ENCODE peak calls at places on chromosome 20, in nine cellular contexts. D, O, U, Z, A, Y, F, I and C are unnamed samples.

GRCh38 chr20:50219520-50220086 is 29.0 kb downstream of the CEBPB start:
- DNase-seq in D (peak; percentile 41), O (no peak), F (no peak), Y (no peak), A (no peak), U (no peak), Z (no peak), I (no peak), C (no peak)

GRCh38 chr20:49603209-49603627 is 35.3 kb upstream of the PTGIS start:
- DNase-seq in Y (no peak), U (no peak), F (peak; percentile 45), I (peak; percentile 46), Z (no peak), O (no peak), A (peak; percentile 62), D (peak; percentile 44), C (peak; percentile 84)

GRCh38 chr20:41268402-41268801 is 49.1 kb downstream of the ZHX3 start:
- DNase-seq in Y (no peak), O (no peak), U (no peak), Z (no peak), A (no peak), D (no peak), F (no peak), I (no peak), C (no peak)

GRCh38 chr20:42587427-42587826 is 602.3 kb downstream of the PTPRT start:
- DNase-seq in I (no peak), Y (no peak), D (no peak), O (no peak), Z (no peak), A (no peak), F (no peak), U (no peak), C (no peak)

GRCh38 chr20:47061549-47061948 is 166.9 kb downstream of the EYA2 start:
- DNase-seq in O (no peak), Z (no peak), I (no peak), Y (no peak), U (no peak), D (no peak), A (no peak), F (no peak), C (no peak)

GRCh38 chr20:20014659-20015058 is 2.5 kb upstream of the NAA20 start:
- DNase-seq in I (no peak), D (peak; percentile 44), F (no peak), Z (no peak), U (no peak), A (no peak), O (no peak), Y (no peak), C (no peak)

GRCh38 chr20:16228722-16229121 is 344.5 kb downstream of the KIF16B start:
- DNase-seq in A (peak; percentile 8), F (no peak), I (no peak), Y (no peak), Z (no peak), D (no peak), U (no peak), O (no peak), C (no peak)

GRCh38 chr20:48847498-48848205 is 19.9 kb upstream of the PREX1 start:
- DNase-seq in Y (no peak), U (no peak), A (no peak), D (no peak), Z (no peak), O (no peak), F (no peak), I (no peak), C (peak; percentile 27)

GRCh38 chr20:49687595-49688567 is 25.8 kb downstream of the B4GALT5 start:
- DNase-seq in Z (no peak), D (no peak), O (no peak), A (no peak), U (no peak), Y (no peak), I (no peak), F (no peak), C (no peak)

GRCh38 chr20:19289451-19289850 is 77.0 kb downstream of the SLC24A3 start:
- DNase-seq in Y (no peak), A (no peak), Z (no peak), F (no peak), O (no peak), D (no peak), U (no peak), I (no peak), C (no peak)

GRCh38 chr20:57704245-57704644 is 5.6 kb downstream of the PMEPA1 start:
- DNase-seq in O (no peak), I (no peak), F (no peak), D (no peak), Y (no peak), A (no peak), Z (no peak), U (no peak), C (no peak)

GRCh38 chr20:56428388-56428787 is 16.3 kb downstream of the CASS4 start:
- DNase-seq in A (no peak), U (peak; percentile 34), F (no peak), Y (no peak), I (no peak), Z (no peak), D (no peak), O (no peak), C (no peak)

GRCh38 chr20:25272223-25273000 is 24.5 kb downstream of the PYGB start:
- DNase-seq in D (no peak), A (no peak), Y (no peak), I (peak; percentile 7), F (no peak), Z (peak; percentile 60), O (no peak), U (no peak), C (no peak)

GRCh38 chr20:34644345-34644744 is 32.5 kb downstream of the PIGU start:
- DNase-seq in A (no peak), O (no peak), Z (no peak), I (no peak), Y (no peak), D (no peak), U (no peak), F (no peak), C (no peak)

GRCh38 chr20:25248501-25249172 is 752 bp downstream of the PYGB start:
- DNase-seq in Y (no peak), U (no peak), A (peak; percentile 29), I (peak; percentile 39), O (no peak), F (peak; percentile 37), Z (peak; percentile 86), D (peak; percentile 42), C (peak; percentile 58)

GRCh38 chr20:50783903-50784302 is 11.0 kb upstream of the BCAS4 start:
- DNase-seq in Z (no peak), U (no peak), F (no peak), Y (no peak), A (no peak), D (no peak), O (no peak), I (no peak), C (no peak)

GRCh38 chr20:60137657-60138245 is 179.5 kb downstream of the CDH26 start:
- DNase-seq in O (no peak), I (no peak), Y (peak; percentile 28), U (no peak), Z (no peak), F (peak; percentile 24), A (peak; percentile 50), D (peak; percentile 46), C (peak; percentile 12)

GRCh38 chr20:18144541-18145099 is 7.0 kb downstream of the KAT14 start:
- DNase-seq in D (no peak), A (no peak), F (no peak), O (no peak), I (no peak), Z (no peak), Y (peak; percentile 68), U (no peak), C (no peak)

GRCh38 chr20:51339721-51340450 is 202.6 kb downstream of the NFATC2 start:
- DNase-seq in F (no peak), U (no peak), A (no peak), D (no peak), O (no peak), Z (no peak), I (no peak), Y (no peak), C (peak; percentile 26)

GRCh38 chr20:33279261-33279910 is 3.6 kb upstream of the BPIFB1 start:
- DNase-seq in F (no peak), D (no peak), A (no peak), O (no peak), I (no peak), U (no peak), Z (no peak), Y (no peak), C (no peak)

DNA sequence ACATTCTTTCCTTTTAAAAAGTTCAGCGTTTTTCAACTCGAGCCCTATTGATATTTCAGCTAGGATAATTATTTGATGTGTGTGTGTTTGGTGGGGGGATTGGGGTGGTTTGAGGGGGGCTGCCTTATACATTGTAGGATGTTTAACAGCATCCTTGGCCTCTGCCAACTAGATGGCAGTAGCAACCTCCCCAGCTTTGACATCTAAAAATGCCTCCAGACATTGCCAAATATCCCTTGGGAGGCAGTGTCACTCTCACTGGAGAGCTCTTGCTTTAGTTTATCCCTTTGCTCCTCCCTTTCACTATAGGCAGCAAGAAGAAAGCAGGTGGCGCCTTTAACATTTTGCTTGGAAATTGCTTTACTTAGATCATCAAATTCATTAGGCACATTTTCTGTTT is 14.6 kb upstream of the TP53TG5 start:
- DNase-seq in A (no peak), Z (no peak), I (no peak), Y (no peak), D (no peak), U (no peak), O (no peak), F (no peak), C (no peak)
- TF ChIP-seq CTCF in A (peak; percentile 32), Z (no peak), I (peak; percentile 37), Y (no peak), D (no peak), U (no peak), O (no peak), F (no peak), C (no peak)

GRCh38 chr20:3472105-3472504 is 1.3 kb downstream of the ATRN start:
- DNase-seq in Y (no peak), A (no peak), F (no peak), O (no peak), I (no peak), D (no peak), U (no peak), Z (no peak), C (no peak)
- H3K4me3 ChIP-seq in Y (peak overlapping the region; percentile 99), A (no peak overlapping the region), F (peak overlapping the region; percentile 90), O (no peak overlapping the region), I (peak overlapping the region; percentile 97), D (peak overlapping the region; percentile 84), U (peak overlapping the region; percentile 86), Z (no peak overlapping the region), C (peak overlapping the region; percentile 84)

DNA sequence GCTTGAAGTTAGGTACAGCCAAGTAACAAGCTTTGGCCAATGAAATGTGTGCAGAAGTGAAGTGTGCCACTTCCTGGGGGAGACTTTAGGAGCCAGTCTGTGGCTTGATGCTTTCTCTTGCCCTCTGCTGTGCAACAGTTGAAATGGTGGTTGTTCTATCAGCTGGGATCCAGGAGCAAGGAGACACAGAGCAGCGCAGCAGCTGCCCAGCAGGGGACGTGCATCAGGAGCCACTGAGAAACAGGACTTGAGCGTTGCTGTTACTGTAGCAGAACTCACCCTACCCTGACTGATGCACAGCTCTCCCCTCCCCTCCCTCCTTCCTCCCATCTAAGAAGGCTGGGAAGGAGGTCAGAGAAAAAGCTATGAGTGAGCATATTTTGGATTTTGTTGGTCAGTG is 18.9 kb upstream of the CCN5 start:
- DNase-seq in Z (no peak), F (no peak), A (no peak), Y (no peak), O (no peak), I (no peak), U (no peak), D (no peak), C (no peak)
- TF ChIP-seq CTCF in Z (no peak), F (no peak), A (no peak), Y (no peak), O (no peak), I (no peak), U (no peak), D (peak; percentile 13), C (peak; percentile 12)

GRCh38 chr20:10864076-10864672 is 190.4 kb upstream of the JAG1 start:
- DNase-seq in Z (no peak), O (peak; percentile 31), A (no peak), I (peak; percentile 25), D (no peak), F (no peak), Y (peak; percentile 18), U (no peak), C (peak; percentile 31)
- H3K4me3 ChIP-seq in Z (no peak overlapping the region), O (no peak overlapping the region), A (no peak overlapping the region), I (peak overlapping the region; percentile 18), D (peak overlapping the region; percentile 2), F (no peak overlapping the region), Y (no peak overlapping the region), U (no peak overlapping the region), C (no peak overlapping the region)